ENCODE peak calls at places on chromosomes 5 and 9, in five cellular contexts. Y is activated CD8-positive, alpha-beta T cell treated with anti-CD3 and anti-CD28 coated beads for 36 hours; F is astrocyte; J is upper lobe of left lung; S is GM12865. K is an unnamed sample.

GRCh38 chr5:139392678-139393496 is 2.0 kb downstream of the PROB1 start:
- DNase-seq in Y (peak), F (no peak), J (peak), S (peak), K (no peak)

GRCh38 chr5:6766558-6767191 is 53.4 kb downstream of the TENT4A start:
- DNase-seq in Y (peak), F (peak), J (peak), S (peak), K (peak)

GRCh38 chr9:114238471-114238870 is 83.1 kb downstream of the COL27A1 start:
- DNase-seq in Y (no peak), F (no peak), J (no peak), S (no peak), K (no peak)

GRCh38 chr5:39190311-39191102 is 28.9 kb downstream of the FYB1 start:
- DNase-seq in Y (no peak), F (no peak), J (no peak), S (no peak), K (no peak)

GRCh38 chr5:1176473-1177391 is 24.7 kb upstream of the SLC6A19 start:
- DNase-seq in Y (no peak), F (no peak), J (no peak), S (no peak), K (no peak)

GRCh38 chr5:6143523-6143922 is 234.8 kb downstream of the MED10 start:
- DNase-seq in Y (no peak), F (no peak), J (no peak), S (no peak), K (no peak)

GRCh38 chr9:92734931-92735906 is 29.4 kb downstream of the BICD2 start:
- DNase-seq in Y (no peak), F (no peak), J (no peak), S (no peak), K (peak)

GRCh38 chr5:124512236-124512635 is 234.2 kb downstream of the ZNF608 start:
- DNase-seq in Y (no peak), F (peak), J (no peak), S (no peak), K (no peak)

GRCh38 chr5:17190242-17190778 is 27.1 kb upstream of the BASP1 start:
- DNase-seq in Y (no peak), F (peak), J (no peak), S (peak), K (no peak)

GRCh38 chr9:121300283-121301119 is 32.5 kb downstream of the GSN start:
- DNase-seq in Y (no peak), F (no peak), J (no peak), S (no peak), K (peak)

GRCh38 chr9:15370496-15371464 is 51.9 kb upstream of the SNAPC3 start:
- DNase-seq in Y (no peak), F (peak), J (no peak), S (no peak), K (no peak)

GRCh38 chr5:33316773-33317172 is 124.0 kb upstream of the TARS1 start:
- DNase-seq in Y (no peak), F (peak), J (no peak), S (no peak), K (no peak)

GRCh38 chr9:88791105-88791805 is 200.0 kb upstream of the S1PR3 start:
- DNase-seq in Y (no peak), F (peak), J (no peak), S (no peak), K (no peak)

GRCh38 chr5:157460921-157461792 is 1.1 kb downstream of the NIPAL4 start:
- DNase-seq in Y (no peak), F (no peak), J (no peak), S (no peak), K (no peak)

GRCh38 chr9:4666042-4666699 is at the start of gene SPATA6L:
- DNase-seq in Y (peak), F (peak), J (peak), S (peak), K (peak)

GRCh38 chr9:105226055-105226454 is 18.4 kb upstream of the SLC44A1 start:
- DNase-seq in Y (no peak), F (no peak), J (no peak), S (no peak), K (no peak)

GRCh38 chr9:19049872-19050636 is 827 bp downstream of the RRAGA start:
- DNase-seq in Y (peak), F (peak), J (no peak), S (peak), K (no peak)

GRCh38 chr5:122126177-122126701 is 3.1 kb upstream of the ZNF474 start:
- DNase-seq in Y (no peak), F (peak), J (no peak), S (no peak), K (no peak)

GRCh38 chr5:159826351-159827222 is 89.7 kb upstream of the ADRA1B start:
- DNase-seq in Y (no peak), F (peak), J (peak), S (peak), K (no peak)

GRCh38 chr5:73274870-73275756 is 102.1 kb downstream of the TMEM174 start:
- DNase-seq in Y (no peak), F (no peak), J (no peak), S (no peak), K (peak)

GRCh38 chr5:55308254-55308836 is 556 bp downstream of the MTREX start:
- DNase-seq in Y (peak), F (no peak), J (peak), S (peak), K (no peak)

GRCh38 chr5:21709766-21710165 is 1143.4 kb downstream of the CDH12 start:
- DNase-seq in Y (no peak), F (no peak), J (no peak), S (no peak), K (no peak)

GRCh38 chr9:106284300-106284699 is 578.7 kb upstream of the ZNF462 start:
- DNase-seq in Y (no peak), F (no peak), J (no peak), S (no peak), K (no peak)

GRCh38 chr9:93307468-93308157 is 123.7 kb downstream of the WNK2 start:
- DNase-seq in Y (no peak), F (no peak), J (peak), S (no peak), K (no peak)

GRCh38 chr9:131734165-131734610 is 5.7 kb downstream of the RAPGEF1 start:
- DNase-seq in Y (peak), F (no peak), J (peak), S (peak), K (no peak)

GRCh38 chr5:10679336-10679988 is 81.6 kb downstream of the DAP start:
- DNase-seq in Y (no peak), F (no peak), J (no peak), S (no peak), K (no peak)

GRCh38 chr5:177089146-177089545 is 2.4 kb downstream of the FGFR4 start:
- DNase-seq in Y (no peak), F (no peak), J (no peak), S (no peak), K (no peak)

GRCh38 chr9:138075496-138075895 is 197.9 kb downstream of the CACNA1B start:
- DNase-seq in Y (no peak), F (no peak), J (peak), S (no peak), K (no peak)

GRCh38 chr5:28766565-28767158 is 1728.3 kb upstream of the CDH9 start:
- DNase-seq in Y (peak), F (peak), J (no peak), S (peak), K (no peak)

DNA sequence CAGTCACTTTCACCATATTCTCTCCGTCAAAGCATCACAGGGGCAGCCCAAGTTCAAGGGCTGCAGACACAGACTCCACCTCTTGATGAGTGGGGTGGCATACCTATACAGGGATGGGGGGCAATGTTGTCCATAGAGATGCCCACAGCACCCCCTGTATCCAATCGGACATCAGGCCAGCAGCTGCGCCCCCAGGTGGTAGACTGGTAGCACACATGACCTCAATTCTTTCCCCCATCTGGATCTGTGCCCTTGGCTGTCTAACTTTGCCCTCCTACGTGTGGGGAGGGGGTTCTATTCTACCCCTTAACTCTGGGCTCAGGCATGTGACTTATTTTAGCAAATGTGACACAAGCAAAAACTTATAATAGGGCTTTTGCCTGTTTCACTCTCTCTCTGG is 84.0 kb upstream of the SLC25A48 start:
- DNase-seq in Y (no peak), F (no peak), J (no peak), S (no peak), K (no peak)
- TF ChIP-seq CTCF in Y (no peak), F (no peak), J (no peak), S (peak), K (no peak)

GRCh38 chr9:81649475-81649874 is 39.9 kb downstream of the TLE1 start:
- DNase-seq in Y (no peak), F (no peak), J (no peak), S (no peak), K (no peak)
- TF ChIP-seq CTCF in Y (no peak), F (no peak), J (no peak), S (no peak), K (no peak)

GRCh38 chr9:37328561-37329227 is 93.8 kb upstream of the GRHPR start:
- DNase-seq in Y (no peak), F (no peak), J (no peak), S (no peak), K (no peak)

GRCh38 chr9:37332581-37332980 is 89.9 kb upstream of the GRHPR start:
- DNase-seq in Y (no peak), F (no peak), J (no peak), S (no peak), K (no peak)

GRCh38 chr9:37327553-37327952 is 94.9 kb upstream of the GRHPR start:
- DNase-seq in Y (no peak), F (no peak), J (no peak), S (no peak), K (no peak)

GRCh38 chr9:37331871-37332270 is 90.6 kb upstream of the GRHPR start:
- DNase-seq in Y (no peak), F (no peak), J (no peak), S (no peak), K (no peak)

GRCh38 chr9:37329576-37329975 is 92.9 kb upstream of the GRHPR start:
- DNase-seq in Y (peak), F (peak), J (no peak), S (peak), K (no peak)
- TF ChIP-seq CTCF in Y (peak), F (peak), J (no peak), S (peak), K (no peak)

GRCh38 chr5:154086123-154086522 is 47.4 kb downstream of the MFAP3 start:
- DNase-seq in Y (no peak), F (no peak), J (no peak), S (no peak), K (no peak)

GRCh38 chr5:154086641-154087040 is 47.9 kb downstream of the MFAP3 start:
- DNase-seq in Y (no peak), F (no peak), J (no peak), S (no peak), K (no peak)

GRCh38 chr5:154087260-154087659 is 48.5 kb downstream of the MFAP3 start:
- DNase-seq in Y (no peak), F (no peak), J (no peak), S (no peak), K (no peak)

GRCh38 chr5:154090656-154091055 is 51.9 kb downstream of the MFAP3 start:
- DNase-seq in Y (no peak), F (no peak), J (no peak), S (no peak), K (no peak)

DNA sequence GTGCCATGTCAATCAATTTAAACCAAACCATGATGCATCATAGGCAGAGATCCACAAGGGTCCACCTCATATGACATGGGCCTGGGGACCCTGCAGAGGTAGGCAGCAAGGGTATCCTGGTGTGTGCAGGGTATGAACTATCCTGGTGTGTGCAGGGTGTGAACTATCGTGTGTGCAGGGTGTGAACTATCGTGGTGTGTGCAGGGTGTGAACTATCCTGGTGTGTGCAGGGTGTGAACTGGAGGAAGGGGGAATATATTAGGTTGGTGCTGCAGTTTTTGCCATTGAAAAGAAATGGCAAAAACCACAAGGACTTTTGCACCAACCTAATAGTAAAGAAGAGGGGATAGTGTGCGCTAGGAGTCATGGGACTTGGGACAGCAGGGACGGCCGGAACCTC is 50.0 kb downstream of the MFAP3 start:
- DNase-seq in Y (no peak), F (no peak), J (no peak), S (no peak), K (no peak)
- TF ChIP-seq CTCF in Y (no peak), F (no peak), J (no peak), S (no peak), K (no peak)

GRCh38 chr5:77356740-77357139 is 135.4 kb downstream of the WDR41 start:
- DNase-seq in Y (peak), F (peak), J (no peak), S (peak), K (no peak)
- TF ChIP-seq CTCF in Y (no peak), F (no peak), J (no peak), S (no peak), K (no peak)

DNA sequence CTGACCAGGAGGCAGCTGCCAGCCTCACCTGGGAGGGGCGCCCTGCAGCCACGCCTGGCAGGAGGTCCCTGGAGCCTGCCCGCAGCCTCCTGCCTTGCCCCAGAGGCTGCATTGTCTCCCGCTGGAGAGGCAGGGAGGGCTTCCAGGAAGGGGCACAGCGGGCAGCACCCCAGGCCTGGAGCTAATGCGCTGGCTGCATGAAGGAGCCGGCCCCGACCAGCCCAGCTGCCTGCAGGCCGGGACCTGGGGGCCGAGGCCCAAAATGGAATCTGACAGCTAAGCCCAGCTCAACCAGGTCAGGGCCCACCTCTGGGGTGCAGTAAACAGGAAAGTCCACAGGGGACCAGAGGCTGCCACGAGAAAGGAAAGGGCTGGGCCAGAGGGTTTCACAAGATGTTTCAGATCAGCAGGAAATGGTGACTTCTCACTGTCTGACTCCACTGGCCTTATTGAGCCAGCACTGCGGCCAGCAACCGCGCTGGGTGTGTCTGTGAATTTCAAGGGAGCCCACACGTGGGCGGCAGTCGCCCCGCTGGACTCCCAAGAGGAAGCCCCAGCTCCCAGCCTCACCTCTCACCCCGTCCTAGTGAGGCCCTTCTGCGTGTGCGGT is 18.6 kb upstream of the NOTCH1 start:
- DNase-seq in Y (no peak), F (peak), J (peak), S (peak), K (no peak)
- TF ChIP-seq CTCF in Y (no peak), F (no peak), J (peak), S (peak), K (peak)

GRCh38 chr9:133768859-133769510 is 30.8 kb upstream of the SARDH start:
- DNase-seq in Y (peak), F (no peak), J (no peak), S (no peak), K (peak)
- TF ChIP-seq CTCF in Y (no peak), F (no peak), J (no peak), S (no peak), K (no peak)

GRCh38 chr5:75482482-75482881 is 28.9 kb downstream of the CERT1 start:
- DNase-seq in Y (no peak), F (no peak), J (no peak), S (no peak), K (no peak)
- TF ChIP-seq CTCF in Y (no peak), F (no peak), J (no peak), S (no peak), K (no peak)